ENCODE peak calls at places on chromosomes 7 and 10, in seven cellular contexts. F, N, I, L, E, J and U are unnamed samples.

GRCh38 chr7:116120839-116121238 is 89.5 kb upstream of the TES start:
- DNase-seq in J (no peak), E (no peak), N (no peak), F (no peak), I (no peak), L (no peak), U (no peak)

GRCh38 chr7:5528815-5529442 is 105.3 kb upstream of the TNRC18 start:
- DNase-seq in N (no peak), L (no peak), I (no peak), J (peak), F (no peak), E (no peak), U (no peak)

GRCh38 chr10:110008518-110009339 is 945 bp downstream of the ADD3 start:
- DNase-seq in I (no peak), N (peak), J (no peak), L (peak), E (peak), F (peak), U (peak)

GRCh38 chr10:74063256-74063655 is 65.3 kb downstream of the VCL start:
- DNase-seq in N (no peak), E (no peak), I (no peak), L (no peak), J (no peak), F (no peak), U (no peak)

GRCh38 chr10:26486304-26486703 is 48.2 kb downstream of the APBB1IP start:
- DNase-seq in F (no peak), J (no peak), L (no peak), E (no peak), I (no peak), N (peak), U (peak)

GRCh38 chr7:113936982-113937381 is 18.2 kb upstream of the PPP1R3A start:
- DNase-seq in L (no peak), N (no peak), E (no peak), F (no peak), I (no peak), J (no peak), U (no peak)

GRCh38 chr10:44854693-44855350 is 56.3 kb upstream of the TMEM72 start:
- DNase-seq in N (no peak), J (no peak), F (no peak), I (no peak), L (no peak), E (no peak), U (no peak)

GRCh38 chr10:3048114-3049019 is 19.0 kb upstream of the PFKP start:
- DNase-seq in F (peak), E (no peak), J (peak), I (peak), L (no peak), N (no peak), U (no peak)

GRCh38 chr7:138935438-138936079 is 45.6 kb downstream of the KIAA1549 start:
- DNase-seq in F (peak), I (no peak), E (no peak), N (peak), J (no peak), L (no peak), U (peak)

GRCh38 chr7:4683043-4683883 is 1.2 kb downstream of the FOXK1 start:
- DNase-seq in L (no peak), I (no peak), F (no peak), N (no peak), J (peak), E (no peak), U (no peak)

GRCh38 chr7:2575733-2576350 is 17.1 kb downstream of the IQCE start:
- DNase-seq in F (no peak), I (no peak), N (no peak), J (no peak), L (no peak), E (no peak), U (no peak)

GRCh38 chr10:127198307-127198706 is 1.9 kb upstream of the INSYN2A start:
- DNase-seq in I (no peak), E (no peak), F (peak), N (no peak), L (no peak), J (no peak), U (no peak)

GRCh38 chr7:155181768-155182167 is 111.6 kb downstream of the HTR5A start:
- DNase-seq in L (no peak), J (no peak), F (peak), N (no peak), E (no peak), I (no peak), U (no peak)

GRCh38 chr7:70730451-70731110 is 401.4 kb upstream of the GALNT17 start:
- DNase-seq in F (no peak), I (no peak), N (no peak), J (no peak), E (no peak), L (no peak), U (no peak)

GRCh38 chr10:33715303-33715702 is 380.8 kb upstream of the NRP1 start:
- DNase-seq in E (no peak), F (no peak), I (no peak), L (no peak), N (no peak), J (no peak), U (no peak)

GRCh38 chr10:15461353-15462108 is 90.4 kb upstream of the FAM171A1 start:
- DNase-seq in F (no peak), E (no peak), N (no peak), L (no peak), J (peak), I (peak), U (peak)

GRCh38 chr10:86971146-86971991 is 3.1 kb downstream of the ADIRF start:
- DNase-seq in E (no peak), I (peak), L (peak), J (peak), F (peak), N (peak), U (peak)